ENCODE peak calls at places on chromosome 2, in five cellular contexts. R is astrocyte of the spinal cord, C is cardiac muscle cell, T is aorta, N is choroid plexus epithelial cell. K is an unnamed sample.

GRCh38 chr2:127790694-127791529 is 20.1 kb downstream of the WDR33 start:
- DNase-seq in R (no peak), C (no peak), N (no peak), T (no peak), K (no peak)

GRCh38 chr2:40240067-40240466 is 211.8 kb downstream of the SLC8A1 start:
- DNase-seq in N (peak; percentile 85), R (peak; percentile 98), T (peak; percentile 93), C (no peak), K (peak; percentile 96)

GRCh38 chr2:104758199-104758620 is 95.7 kb upstream of the POU3F3 start:
- DNase-seq in R (peak; percentile 85), T (no peak), N (peak; percentile 79), C (peak; percentile 33), K (no peak)

GRCh38 chr2:109480486-109481195 is 133.1 kb downstream of the SEPTIN10 start:
- DNase-seq in N (no peak), C (no peak), R (no peak), T (no peak), K (no peak)

GRCh38 chr2:122960727-122961641 is 1064.1 kb upstream of the CNTNAP5 start:
- DNase-seq in C (no peak), R (peak; percentile 72), N (peak; percentile 65), T (no peak), K (peak; percentile 65)

GRCh38 chr2:79715328-79715727 is 202.5 kb downstream of the CTNNA2 start:
- DNase-seq in R (no peak), T (no peak), C (no peak), N (no peak), K (no peak)

GRCh38 chr2:130837175-130837810 is 579 bp downstream of the ARHGEF4 start:
- DNase-seq in C (no peak), T (peak; percentile 40), N (no peak), R (no peak), K (no peak)

GRCh38 chr2:188379748-188380147 is 88.1 kb downstream of the GULP1 start:
- DNase-seq in C (no peak), R (no peak), T (no peak), N (no peak), K (no peak)

GRCh38 chr2:148273158-148273691 is 252.3 kb downstream of the MBD5 start:
- DNase-seq in N (peak; percentile 47), C (no peak), T (no peak), R (peak; percentile 12), K (no peak)

GRCh38 chr2:157269922-157270321 is 12.4 kb downstream of the GALNT5 start:
- DNase-seq in R (no peak), C (no peak), T (no peak), N (no peak), K (no peak)

GRCh38 chr2:113208995-113209868 is 35.5 kb downstream of the PSD4 start:
- DNase-seq in C (no peak), R (peak; percentile 48), N (no peak), T (peak; percentile 24), K (no peak)

GRCh38 chr2:45841752-45842407 is 190.4 kb downstream of the PRKCE start:
- DNase-seq in R (no peak), N (no peak), T (no peak), C (peak; percentile 13), K (no peak)

GRCh38 chr2:197893403-197894177 is 89.2 kb downstream of the PLCL1 start:
- DNase-seq in T (no peak), C (no peak), R (no peak), N (no peak), K (no peak)

GRCh38 chr2:176122266-176122632 is 270 bp upstream of the HOXD9 start:
- DNase-seq in C (no peak), R (no peak), N (no peak), T (no peak), K (no peak)

GRCh38 chr2:172242968-172243367 is 140.3 kb upstream of the DLX2 start:
- DNase-seq in N (peak; percentile 43), R (no peak), T (no peak), C (peak; percentile 35), K (no peak)

GRCh38 chr2:12702661-12703121 is 14.0 kb upstream of the TRIB2 start:
- DNase-seq in R (peak; percentile 93), C (no peak), T (no peak), N (peak; percentile 88), K (peak; percentile 79)
- H3K4me3 ChIP-seq in R (no peak overlapping the region), C (no peak overlapping the region), T (no peak overlapping the region), N (no peak overlapping the region), K (no peak overlapping the region)

GRCh38 chr2:200847939-200848338 is 16.5 kb downstream of the CLK1 start:
- DNase-seq in R (no peak), N (no peak), C (no peak), T (no peak), K (no peak)

GRCh38 chr2:200843993-200844948 is 20.2 kb downstream of the CLK1 start:
- DNase-seq in C (no peak), R (no peak), T (no peak), N (no peak), K (no peak)

GRCh38 chr2:200845194-200845593 is 19.3 kb downstream of the CLK1 start:
- DNase-seq in T (no peak), R (no peak), C (no peak), N (no peak), K (no peak)

GRCh38 chr2:200847268-200847667 is 17.2 kb downstream of the CLK1 start:
- DNase-seq in N (no peak), R (no peak), T (no peak), C (no peak), K (no peak)

DNA sequence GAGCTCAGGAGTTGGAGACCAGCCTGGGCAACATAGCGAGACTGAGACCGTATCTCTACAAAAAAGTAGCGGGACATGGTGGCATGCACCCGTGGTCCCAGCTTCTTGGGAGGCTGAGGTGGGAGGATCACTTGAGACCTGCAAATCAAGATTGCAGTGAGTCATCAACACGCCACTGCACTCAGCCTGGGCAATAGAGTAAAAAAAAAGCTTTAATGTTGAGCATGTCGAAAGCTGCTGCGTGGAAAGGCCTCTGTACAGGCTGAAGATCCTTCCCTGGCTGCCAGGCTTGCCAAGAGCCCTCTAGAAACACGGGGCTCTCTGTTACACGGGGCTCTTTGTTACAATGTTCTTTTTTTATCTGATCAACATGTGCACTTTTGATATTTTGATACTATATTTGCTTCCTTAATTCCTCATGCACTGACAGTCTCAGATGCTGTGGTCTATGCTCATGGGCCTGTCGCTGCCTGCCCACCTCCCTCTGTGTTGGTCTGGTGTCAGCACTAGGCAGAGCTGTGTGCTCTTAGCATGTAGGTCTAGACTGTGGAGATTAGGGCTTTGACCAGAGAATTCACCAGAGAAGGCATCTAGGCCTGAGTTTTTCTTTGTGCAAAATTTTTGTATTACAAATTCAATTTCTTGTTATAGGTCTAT is 18.7 kb downstream of the CLK1 start:
- DNase-seq in T (no peak), R (no peak), N (no peak), C (no peak), K (no peak)
- H3K4me3 ChIP-seq in T (no peak overlapping the region), R (no peak overlapping the region), N (no peak overlapping the region), C (no peak overlapping the region), K (no peak overlapping the region)

GRCh38 chr2:11131166-11131920 is 23.9 kb upstream of the SLC66A3 start:
- DNase-seq in R (no peak), C (no peak), N (no peak), T (no peak), K (no peak)

GRCh38 chr2:11128258-11128951 is 26.9 kb upstream of the SLC66A3 start:
- DNase-seq in R (peak; percentile 60), N (peak; percentile 34), C (no peak), T (no peak), K (no peak)

GRCh38 chr2:11132036-11132671 is 23.1 kb upstream of the SLC66A3 start:
- DNase-seq in T (no peak), N (no peak), R (no peak), C (no peak), K (no peak)

GRCh38 chr2:11127791-11128190 is 27.5 kb upstream of the SLC66A3 start:
- DNase-seq in T (no peak), C (no peak), N (no peak), R (no peak), K (no peak)

DNA sequence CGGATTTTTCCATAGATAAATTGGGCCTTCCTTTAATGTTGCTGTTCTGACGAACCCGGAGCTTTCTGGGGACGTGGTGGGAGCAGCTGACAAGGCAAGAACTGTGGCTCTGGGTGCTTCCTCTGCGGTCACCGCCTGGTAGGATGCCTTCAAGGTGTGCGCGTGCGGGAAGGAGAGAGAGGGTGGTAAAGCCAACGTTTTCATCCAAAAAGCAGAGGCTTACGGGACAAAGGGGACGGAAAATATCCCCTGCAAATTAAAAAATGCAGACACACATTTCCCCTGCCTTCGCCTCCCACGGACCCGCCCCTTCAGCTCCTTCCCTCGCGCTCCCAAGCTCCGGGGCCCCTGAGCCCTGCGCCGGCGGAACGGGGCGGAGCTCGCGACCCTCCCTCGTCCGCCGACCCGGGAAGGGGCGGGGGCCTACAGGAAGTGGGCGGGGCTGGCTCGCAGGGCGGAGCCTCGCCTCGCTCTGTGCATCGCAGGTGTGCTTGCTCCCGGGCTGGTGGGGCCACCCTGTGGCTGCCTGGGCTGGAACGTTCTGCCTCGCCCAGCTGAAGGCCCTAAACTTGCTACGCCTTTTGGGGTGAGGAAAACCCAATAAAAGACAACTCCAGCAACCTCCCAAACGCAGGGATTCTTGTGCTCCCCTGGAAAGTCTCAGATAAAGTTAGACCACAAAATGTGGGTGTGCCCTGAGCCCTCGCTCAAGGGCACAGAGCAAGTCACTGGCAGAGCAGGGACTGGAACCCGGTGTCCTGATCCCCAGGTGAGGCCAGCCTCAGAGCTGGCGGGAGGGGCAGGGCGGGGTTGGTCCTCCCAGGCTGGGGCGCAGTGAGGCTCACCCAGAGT is 25.4 kb upstream of the SLC66A3 start:
- DNase-seq in N (peak; percentile 23), C (peak; percentile 90), R (no peak), T (peak; percentile 62), K (no peak)
- H3K4me3 ChIP-seq in N (peak overlapping the region; percentile 47), C (peak overlapping the region; percentile 12), R (peak overlapping the region; percentile 23), T (no peak overlapping the region), K (peak overlapping the region; percentile 42)

DNA sequence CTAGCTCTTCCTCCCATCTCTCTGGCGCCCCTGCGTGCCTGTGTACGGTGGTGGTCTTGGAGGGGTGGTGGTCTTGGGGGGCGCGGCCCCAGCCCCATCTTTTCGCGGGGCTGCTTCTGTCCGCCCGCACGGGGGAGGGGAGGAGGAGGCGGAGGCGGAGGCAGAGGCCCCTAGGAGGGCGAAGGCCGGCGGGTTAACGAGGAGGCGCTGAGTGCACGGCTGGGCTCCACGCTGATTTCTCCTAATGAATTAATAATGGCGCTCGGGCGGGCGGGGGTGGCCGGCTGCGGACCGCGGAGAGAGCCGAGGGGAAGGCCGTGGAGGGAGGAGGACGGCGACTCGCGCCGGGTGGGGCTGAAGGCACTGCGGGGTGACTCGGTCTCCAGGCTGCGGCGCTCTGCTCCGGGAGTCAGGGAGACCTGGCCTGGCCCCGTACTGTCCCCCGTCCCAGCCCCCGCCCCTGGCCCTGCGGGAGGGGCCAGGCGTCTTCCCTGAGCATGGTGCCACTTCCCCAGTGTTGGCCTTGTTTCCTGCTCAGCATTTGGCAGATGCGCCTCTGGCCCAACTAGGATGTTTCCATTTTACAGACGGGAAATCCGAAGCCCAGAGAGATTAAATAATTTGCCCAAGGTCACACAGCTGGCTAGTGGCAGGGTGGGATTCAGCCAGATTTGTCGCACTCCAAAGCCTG is 6.0 kb downstream of the GAREM2 start:
- DNase-seq in C (peak; percentile 34), T (no peak), N (no peak), R (no peak), K (no peak)
- H3K4me3 ChIP-seq in C (peak overlapping the region; percentile 35), T (peak overlapping the region; percentile 11), N (peak overlapping the region; percentile 60), R (peak overlapping the region; percentile 43), K (peak overlapping the region; percentile 49)

K was measured in skeletal muscle cell.